ENCODE peak calls at places on chromosome 6, in ten cellular contexts. A is OCI-LY7; L is progenitor cell of endocrine pancreas; X is stimulated activated CD4-positive, alpha-beta T cell treated with anti-CD3 and anti-CD28 coated beads, TNF-alpha, amount 100 ng/mL, for 48 hours; T is NCI-H1105; H is T-helper 9 cell; C is activated CD8-positive, alpha-beta memory T cell treated with anti-CD3 and anti-CD28 coated beads, Interleukin-2, amount 50 U/mL, for 4 hours; J is HCT116; S is DMS153; E is activated T-cell treated with anti-CD3 and anti-CD28 coated beads for 1 hour. K is an unnamed sample.

GRCh38 chr6:101722481-101722880 is 329.0 kb downstream of the GRIK2 start:
- DNase-seq in J (no peak), E (no peak), C (no peak), A (no peak), S (no peak), T (no peak), L (no peak), X (no peak), H (no peak), K (no peak)

GRCh38 chr6:105388392-105388791 is 14.5 kb downstream of the PREP start:
- DNase-seq in A (no peak), J (no peak), L (no peak), H (no peak), T (no peak), X (no peak), C (no peak), S (no peak), E (no peak), K (no peak)

GRCh38 chr6:35503534-35503933 is 6.7 kb upstream of the TEAD3 start:
- DNase-seq in E (no peak), J (no peak), H (no peak), X (no peak), S (no peak), T (no peak), A (no peak), L (no peak), C (no peak), K (no peak)

GRCh38 chr6:167685654-167686053 is 141.1 kb upstream of the AFDN start:
- DNase-seq in L (no peak), X (no peak), H (no peak), E (no peak), S (no peak), C (no peak), A (no peak), J (no peak), T (no peak), K (no peak)

GRCh38 chr6:45609141-45609638 is 231.5 kb upstream of the SUPT3H start:
- DNase-seq in E (no peak), T (no peak), C (no peak), X (no peak), S (no peak), J (no peak), A (no peak), H (no peak), L (no peak), K (no peak)

GRCh38 chr6:148677594-148678476 is 69.0 kb upstream of the UST start:
- DNase-seq in T (no peak), H (no peak), X (no peak), C (no peak), A (peak), S (no peak), L (no peak), E (no peak), J (no peak), K (no peak)

GRCh38 chr6:168363811-168364792 is 44.5 kb upstream of the DACT2 start:
- DNase-seq in C (no peak), X (no peak), L (no peak), A (no peak), E (no peak), S (no peak), H (no peak), T (no peak), J (no peak), K (no peak)

GRCh38 chr6:163457637-163458561 is 43.4 kb downstream of the QKI start:
- DNase-seq in S (no peak), T (no peak), J (no peak), E (no peak), H (no peak), C (no peak), L (no peak), A (no peak), X (no peak), K (no peak)

K was measured in glutamatergic neuron.